ENCODE peak calls at places on chromosomes 2 and 18, in seven cellular contexts. O is MM.1S, I is GM23338, E is hepatocyte, F is neural progenitor cell, H is A673, Z is fibroblast of lung. L is an unnamed sample.

GRCh38 chr2:217934321-217935131 is 68.3 kb downstream of the TNS1 start:
- DNase-seq in O (no peak), I (no peak), E (no peak), F (no peak), H (peak; percentile 42), Z (peak; percentile 75), L (no peak)

GRCh38 chr2:212424090-212424489 is 114.5 kb downstream of the ERBB4 start:
- DNase-seq in O (no peak), I (no peak), E (no peak), F (no peak), H (no peak), Z (no peak), L (no peak)

GRCh38 chr2:64654993-64655666 is 1.4 kb upstream of the SERTAD2 start:
- DNase-seq in O (peak; percentile 62), I (no peak), E (peak; percentile 46), F (no peak), H (peak; percentile 58), Z (no peak), L (no peak)

GRCh38 chr2:26692814-26693286 is 328 bp downstream of the KCNK3 start:
- DNase-seq in O (no peak), I (peak; percentile 79), E (no peak), F (no peak), H (peak; percentile 60), Z (peak; percentile 21), L (no peak)

GRCh38 chr18:25038261-25038660 is 313.7 kb downstream of the ZNF521 start:
- DNase-seq in O (no peak), I (no peak), E (no peak), F (peak; percentile 72), H (no peak), Z (no peak), L (no peak)

GRCh38 chr2:202307690-202308089 is 42.1 kb downstream of the NOP58 start:
- DNase-seq in O (no peak), I (peak; percentile 66), E (peak; percentile 5), F (no peak), H (peak; percentile 17), Z (no peak), L (no peak)

GRCh38 chr2:105877945-105878344 is 133.2 kb downstream of the NCK2 start:
- DNase-seq in O (no peak), I (no peak), E (no peak), F (no peak), H (no peak), Z (no peak), L (no peak)

GRCh38 chr2:58044145-58044544 is 2.5 kb upstream of the VRK2 start:
- DNase-seq in O (no peak), I (no peak), E (no peak), F (no peak), H (no peak), Z (no peak), L (no peak)

GRCh38 chr2:239553376-239554000 is 152.7 kb upstream of the HDAC4 start:
- DNase-seq in O (no peak), I (no peak), E (no peak), F (no peak), H (no peak), Z (no peak), L (no peak)

GRCh38 chr2:95044598-95044997 is 19.1 kb downstream of the MAL start:
- DNase-seq in O (no peak), I (no peak), E (no peak), F (no peak), H (no peak), Z (no peak), L (no peak)

GRCh38 chr2:96537734-96538486 is 1.4 kb downstream of the ARID5A start:
- DNase-seq in O (peak; percentile 50), I (peak; percentile 42), E (no peak), F (peak; percentile 49), H (no peak), Z (no peak), L (no peak)

GRCh38 chr2:212032536-212033219 is 505.9 kb downstream of the ERBB4 start:
- DNase-seq in O (no peak), I (no peak), E (no peak), F (no peak), H (peak; percentile 52), Z (peak; percentile 63), L (no peak)

GRCh38 chr2:38074775-38075435 is 1.0 kb downstream of the CYP1B1 start:
- DNase-seq in O (no peak), I (peak; percentile 66), E (peak; percentile 60), F (peak; percentile 87), H (no peak), Z (peak; percentile 47), L (no peak)

GRCh38 chr2:38073211-38074005 is 2.5 kb downstream of the CYP1B1 start:
- DNase-seq in O (no peak), I (peak; percentile 68), E (no peak), F (peak; percentile 52), H (no peak), Z (no peak), L (no peak)

GRCh38 chr2:38076250-38076709 is 329 bp upstream of the CYP1B1 start:
- DNase-seq in O (peak; percentile 53), I (peak; percentile 95), E (peak; percentile 88), F (peak; percentile 92), H (peak; percentile 85), Z (peak; percentile 89), L (no peak)

GRCh38 chr2:38075436-38076249 is at the start of gene CYP1B1:
- DNase-seq in O (no peak), I (no peak), E (no peak), F (peak; percentile 29), H (no peak), Z (no peak), L (no peak)

GRCh38 chr2:38074047-38074774 is 1.7 kb downstream of the CYP1B1 start:
- DNase-seq in O (no peak), I (peak; percentile 60), E (no peak), F (peak; percentile 55), H (no peak), Z (no peak), L (no peak)
- TF ChIP-seq EZH2 in O (no peak), I (peak; percentile 95), E (peak; percentile 36), F (peak; percentile 91), H (no peak), Z (no peak), L (no peak)

DNA sequence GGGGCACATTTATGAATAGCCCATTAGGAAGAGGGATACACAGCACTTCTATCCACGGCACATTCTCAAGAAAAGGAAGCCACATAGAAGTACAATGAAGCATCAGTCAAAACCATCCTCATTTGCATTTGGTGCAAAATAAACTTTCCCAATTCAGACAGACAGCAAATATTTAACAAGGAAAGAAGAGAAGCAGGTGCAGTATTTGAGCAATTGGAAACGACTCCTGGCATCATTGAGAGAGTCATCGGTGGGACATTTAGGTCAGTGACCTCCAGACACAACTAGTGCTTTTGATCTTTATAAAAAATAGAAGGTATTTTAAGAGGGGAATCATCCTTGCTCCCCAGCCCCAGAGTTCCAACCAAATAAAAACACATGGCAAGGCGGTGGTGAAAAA is 118.0 kb downstream of the MREG start:
- DNase-seq in O (no peak), I (no peak), E (no peak), F (no peak), H (no peak), Z (no peak), L (no peak)
- H3K4me3 ChIP-seq in O (no peak overlapping the region), I (no peak overlapping the region), E (no peak overlapping the region), F (no peak overlapping the region), H (no peak overlapping the region), Z (no peak overlapping the region), L (no peak overlapping the region)

DNA sequence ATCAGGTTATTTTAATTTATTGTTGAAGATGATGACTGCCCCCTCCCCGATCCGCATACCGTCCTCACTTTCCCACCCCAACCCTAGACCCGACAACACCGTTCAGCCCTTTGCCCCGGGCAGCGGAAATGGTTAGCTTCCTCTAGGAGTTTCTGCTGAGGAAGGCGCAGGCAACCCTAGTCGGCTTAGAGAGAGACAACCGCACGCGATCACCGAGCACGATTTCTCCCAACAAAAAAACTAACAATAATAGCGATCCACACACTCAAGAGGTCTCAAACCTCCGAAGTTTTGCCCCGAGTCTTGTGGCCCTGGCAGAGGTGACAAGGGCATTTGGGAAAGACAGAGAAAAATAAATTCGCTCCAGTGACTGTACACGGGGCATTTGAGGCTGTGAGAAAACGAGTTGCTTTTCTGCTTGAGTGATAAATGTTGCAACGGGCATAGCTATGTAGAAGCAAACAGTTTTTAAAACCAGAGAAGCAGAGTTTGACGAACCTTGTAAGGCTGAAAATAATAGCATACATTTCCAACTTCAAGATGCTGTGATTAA is 11.2 kb upstream of the SIX3 start:
- DNase-seq in O (no peak), I (peak; percentile 78), E (no peak), F (peak; percentile 68), H (no peak), Z (no peak), L (peak; percentile 40)
- TF ChIP-seq EZH2 in O (no peak), I (peak; percentile 82), E (peak; percentile 92), F (peak; percentile 78), H (peak; percentile 78), Z (peak; percentile 35), L (no peak)

DNA sequence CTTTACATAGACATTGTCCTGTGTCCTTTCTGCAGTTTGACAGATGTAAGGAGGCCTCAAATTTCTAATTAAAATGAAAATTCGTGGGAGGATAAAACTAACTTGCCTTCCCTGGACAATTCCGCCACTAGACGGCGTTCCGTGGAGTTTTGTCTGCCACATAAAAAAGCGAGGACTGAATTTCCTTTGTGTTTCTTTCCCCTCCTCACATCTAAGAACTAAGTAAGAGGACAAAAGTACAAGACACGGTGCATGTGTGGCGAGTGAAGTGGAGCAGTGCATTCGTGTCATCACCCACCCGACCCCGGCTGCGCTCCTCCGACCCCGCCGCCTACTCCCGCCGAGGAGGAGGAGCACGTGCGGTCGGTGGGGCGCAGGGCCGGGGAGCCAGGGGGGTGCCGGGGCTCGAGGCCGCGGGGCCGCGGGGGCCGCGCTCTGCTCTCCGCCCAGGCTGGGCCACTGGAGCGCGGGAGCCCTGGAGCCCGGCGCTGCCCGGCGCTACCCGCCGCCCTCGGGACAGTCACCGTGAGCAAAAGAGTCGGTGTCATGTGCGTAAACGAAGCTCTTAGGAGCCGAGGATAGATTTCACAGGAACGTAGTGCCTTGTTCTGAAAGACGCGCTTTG is 10.8 kb downstream of the TBR1 start:
- DNase-seq in O (no peak), I (peak; percentile 43), E (no peak), F (peak; percentile 54), H (no peak), Z (peak; percentile 66), L (no peak)
- H3K4me3 ChIP-seq in O (no peak overlapping the region), I (peak overlapping the region; percentile 54), E (peak overlapping the region; percentile 42), F (peak overlapping the region; percentile 30), H (no peak overlapping the region), Z (peak overlapping the region; percentile 41), L (no peak overlapping the region)

GRCh38 chr18:13221821-13222220 is 3.3 kb downstream of the LDLRAD4 start:
- DNase-seq in O (no peak), I (no peak), E (peak; percentile 68), F (no peak), H (peak; percentile 49), Z (peak; percentile 75), L (no peak)
- TF ChIP-seq EZH2 in O (no peak), I (no peak), E (no peak), F (no peak), H (no peak), Z (no peak), L (no peak)

GRCh38 chr2:42229949-42230348 is 60.8 kb downstream of the EML4 start:
- DNase-seq in O (no peak), I (no peak), E (no peak), F (no peak), H (no peak), Z (no peak), L (no peak)
- H3K4me3 ChIP-seq in O (no peak overlapping the region), I (no peak overlapping the region), E (no peak overlapping the region), F (no peak overlapping the region), H (no peak overlapping the region), Z (no peak overlapping the region), L (no peak overlapping the region)

L was measured in SK-N-MC.